ENCODE peak calls at places on chromosomes 1 and 21, in nine cellular contexts. B, N, V, H, T, W, G, R and E are unnamed samples.

GRCh38 chr1:62131093-62131725 is 63.4 kb upstream of the L1TD1 start:
- DNase-seq in B (peak), N (peak), V (no peak), H (peak), T (peak), W (peak), G (no peak), R (peak), E (peak)

GRCh38 chr1:94676686-94677085 is 135.1 kb upstream of the F3 start:
- DNase-seq in B (no peak), N (no peak), V (peak), H (peak), T (no peak), W (no peak), G (no peak), R (no peak), E (no peak)

GRCh38 chr1:173502104-173502503 is 25.0 kb downstream of the PRDX6 start:
- DNase-seq in B (no peak), N (no peak), V (no peak), H (no peak), T (no peak), W (no peak), G (no peak), R (no peak), E (no peak)

GRCh38 chr1:115412286-115412685 is 74.2 kb upstream of the NGF start:
- DNase-seq in B (no peak), N (peak), V (no peak), H (no peak), T (no peak), W (no peak), G (no peak), R (peak), E (no peak)

GRCh38 chr1:15352122-15352957 is 57.3 kb upstream of the EFHD2 start:
- DNase-seq in B (no peak), N (peak), V (no peak), H (peak), T (no peak), W (no peak), G (no peak), R (peak), E (no peak)

GRCh38 chr1:10958614-10959013 is 53.8 kb upstream of the TARDBP start:
- DNase-seq in B (no peak), N (no peak), V (no peak), H (no peak), T (no peak), W (no peak), G (no peak), R (no peak), E (no peak)

GRCh38 chr1:244822878-244823277 is 12.6 kb upstream of the COX20 start:
- DNase-seq in B (no peak), N (no peak), V (no peak), H (no peak), T (no peak), W (no peak), G (no peak), R (no peak), E (no peak)

GRCh38 chr1:85333186-85333585 is 56.8 kb upstream of the BCL10 start:
- DNase-seq in B (no peak), N (no peak), V (no peak), H (no peak), T (no peak), W (no peak), G (no peak), R (no peak), E (no peak)

GRCh38 chr1:14165289-14165867 is 433.1 kb upstream of the KAZN start:
- DNase-seq in B (no peak), N (no peak), V (no peak), H (no peak), T (no peak), W (no peak), G (no peak), R (no peak), E (no peak)

GRCh38 chr1:226891846-226892533 is 21.6 kb downstream of the PSEN2 start:
- DNase-seq in B (no peak), N (peak), V (no peak), H (no peak), T (no peak), W (no peak), G (no peak), R (peak), E (no peak)

GRCh38 chr1:180252638-180253536 is 22.8 kb downstream of the LHX4 start:
- DNase-seq in B (peak), N (peak), V (peak), H (no peak), T (peak), W (peak), G (no peak), R (peak), E (peak)

GRCh38 chr1:66360285-66360724 is 173.6 kb upstream of the SGIP1 start:
- DNase-seq in B (no peak), N (no peak), V (no peak), H (no peak), T (no peak), W (no peak), G (no peak), R (no peak), E (no peak)
- TF ChIP-seq CTCF in B (peak), N (no peak), V (no peak), H (peak), T (peak), W (peak), G (no peak), R (no peak), E (peak)

GRCh38 chr1:110161165-110161564 is 10.9 kb downstream of the SLC6A17 start:
- DNase-seq in B (no peak), N (no peak), V (no peak), H (no peak), T (no peak), W (no peak), G (no peak), R (no peak), E (no peak)

GRCh38 chr1:110159160-110159559 is 8.9 kb downstream of the SLC6A17 start:
- DNase-seq in B (no peak), N (no peak), V (no peak), H (no peak), T (no peak), W (no peak), G (no peak), R (no peak), E (no peak)

GRCh38 chr1:110160701-110161100 is 10.4 kb downstream of the SLC6A17 start:
- DNase-seq in B (no peak), N (no peak), V (no peak), H (no peak), T (no peak), W (no peak), G (no peak), R (no peak), E (no peak)

GRCh38 chr1:110155878-110156522 is 5.7 kb downstream of the SLC6A17 start:
- DNase-seq in B (peak), N (peak), V (peak), H (no peak), T (no peak), W (peak), G (peak), R (peak), E (peak)

DNA sequence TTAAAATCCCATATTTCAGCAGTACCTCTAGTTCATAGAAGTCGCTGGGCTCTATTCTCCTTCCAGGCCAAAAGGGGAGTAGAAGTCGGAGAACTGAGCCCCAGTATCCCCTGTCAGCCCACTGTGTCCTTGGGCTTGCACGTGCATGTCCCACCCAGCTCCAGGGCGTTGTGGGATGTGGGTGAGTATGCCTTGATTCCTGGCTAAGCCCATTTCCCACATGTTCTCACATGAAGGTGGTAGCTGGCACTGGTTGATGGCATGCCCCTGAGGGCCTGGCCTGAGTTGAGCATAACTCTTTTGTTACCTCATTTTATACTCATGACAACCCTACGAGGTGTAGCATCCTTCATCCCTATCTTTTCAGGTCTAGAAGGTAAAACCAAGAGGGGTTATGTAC is 8.0 kb downstream of the SLC6A17 start:
- DNase-seq in B (no peak), N (no peak), V (no peak), H (no peak), T (no peak), W (no peak), G (no peak), R (no peak), E (no peak)
- TF ChIP-seq CTCF in B (no peak), N (no peak), V (no peak), H (no peak), T (no peak), W (no peak), G (no peak), R (no peak), E (no peak)

GRCh38 chr1:25567710-25568089 is 24.3 kb downstream of the LDLRAP1 start:
- DNase-seq in B (no peak), N (no peak), V (no peak), H (no peak), T (no peak), W (no peak), G (no peak), R (no peak), E (no peak)

GRCh38 chr1:25568834-25569598 is 25.6 kb downstream of the LDLRAP1 start:
- DNase-seq in B (no peak), N (peak), V (no peak), H (peak), T (no peak), W (no peak), G (no peak), R (peak), E (no peak)

GRCh38 chr1:25569599-25570458 is 26.4 kb downstream of the LDLRAP1 start:
- DNase-seq in B (no peak), N (no peak), V (no peak), H (no peak), T (no peak), W (no peak), G (no peak), R (no peak), E (no peak)

GRCh38 chr1:25566730-25567341 is 23.4 kb downstream of the LDLRAP1 start:
- DNase-seq in B (no peak), N (peak), V (peak), H (peak), T (peak), W (no peak), G (peak), R (peak), E (no peak)

GRCh38 chr1:25568090-25568833 is 24.9 kb downstream of the LDLRAP1 start:
- DNase-seq in B (no peak), N (peak), V (no peak), H (no peak), T (no peak), W (no peak), G (peak), R (peak), E (no peak)
- TF ChIP-seq CTCF in B (no peak), N (no peak), V (no peak), H (peak), T (no peak), W (no peak), G (peak), R (no peak), E (no peak)

GRCh38 chr1:30759718-30760281 is 2.2 kb upstream of the LAPTM5 start:
- DNase-seq in B (no peak), N (no peak), V (no peak), H (no peak), T (no peak), W (no peak), G (no peak), R (no peak), E (no peak)

GRCh38 chr1:30760596-30761311 is 3.2 kb upstream of the LAPTM5 start:
- DNase-seq in B (no peak), N (no peak), V (no peak), H (no peak), T (no peak), W (no peak), G (no peak), R (no peak), E (no peak)

GRCh38 chr1:30757976-30758688 is 558 bp upstream of the LAPTM5 start:
- DNase-seq in B (no peak), N (no peak), V (no peak), H (no peak), T (no peak), W (no peak), G (no peak), R (no peak), E (no peak)

GRCh38 chr1:30757196-30757949 is at the start of gene LAPTM5:
- DNase-seq in B (no peak), N (peak), V (peak), H (no peak), T (no peak), W (no peak), G (no peak), R (no peak), E (peak)

GRCh38 chr1:30758785-30759380 is 1.3 kb upstream of the LAPTM5 start:
- DNase-seq in B (peak), N (peak), V (no peak), H (no peak), T (no peak), W (peak), G (no peak), R (no peak), E (no peak)
- TF ChIP-seq CTCF in B (no peak), N (no peak), V (no peak), H (no peak), T (no peak), W (no peak), G (no peak), R (no peak), E (no peak)

GRCh38 chr21:40689241-40689640 is 157.7 kb downstream of the DSCAM start:
- DNase-seq in B (no peak), N (no peak), V (no peak), H (no peak), T (no peak), W (no peak), G (no peak), R (no peak), E (no peak)
- TF ChIP-seq CTCF in B (no peak), N (no peak), V (no peak), H (no peak), T (no peak), W (no peak), G (no peak), R (no peak), E (no peak)